ENCODE peak calls at places on chromosomes 12 and 14, in eight cellular contexts. B is H9, J is tibial artery, V is T-helper 17 cell, D is colonic mucosa, G is T-helper 22 cell, Z is Caco-2, E is Right ventricle myocardium superior. O is an unnamed sample.

GRCh38 chr14:85359505-85359904 is 170.4 kb upstream of the FLRT2 start:
- DNase-seq in B (no peak), J (no peak), V (no peak), D (no peak), G (no peak), Z (no peak), E (no peak), O (no peak)

GRCh38 chr14:75069021-75069810 is at the start of gene ZC2HC1C:
- DNase-seq in B (peak; percentile 97), J (peak; percentile 95), V (peak; percentile 21), D (peak; percentile 98), G (peak; percentile 12), Z (peak; percentile 97), E (peak; percentile 98), O (peak; percentile 75)

GRCh38 chr12:122558721-122559641 is 31.9 kb downstream of the KNTC1 start:
- DNase-seq in B (no peak), J (no peak), V (no peak), D (no peak), G (no peak), Z (no peak), E (no peak), O (no peak)

GRCh38 chr12:3353621-3354020 is 137.4 kb upstream of the PRMT8 start:
- DNase-seq in B (no peak), J (no peak), V (no peak), D (no peak), G (no peak), Z (no peak), E (no peak), O (no peak)

GRCh38 chr14:91415794-91416743 is 1.6 kb downstream of the CCDC88C start:
- DNase-seq in B (no peak), J (no peak), V (peak; percentile 37), D (peak; percentile 54), G (peak; percentile 69), Z (no peak), E (no peak), O (no peak)

GRCh38 chr12:124028560-124028935 is 55.5 kb downstream of the ZNF664 start:
- DNase-seq in B (peak; percentile 9), J (no peak), V (no peak), D (no peak), G (no peak), Z (no peak), E (no peak), O (no peak)

GRCh38 chr12:96258451-96258933 is 64.3 kb downstream of the ELK3 start:
- DNase-seq in B (no peak), J (peak; percentile 68), V (no peak), D (peak; percentile 37), G (no peak), Z (no peak), E (peak; percentile 75), O (peak; percentile 53)

GRCh38 chr14:73472182-73473114 is 14.1 kb upstream of the NUMB start:
- DNase-seq in B (no peak), J (no peak), V (no peak), D (no peak), G (no peak), Z (peak; percentile 61), E (no peak), O (peak; percentile 82)

GRCh38 chr14:98189077-98189476 is 1082.9 kb downstream of the BCL11B start:
- DNase-seq in B (no peak), J (no peak), V (no peak), D (no peak), G (no peak), Z (no peak), E (no peak), O (no peak)

GRCh38 chr12:4031703-4032291 is 158.6 kb upstream of the PARP11 start:
- DNase-seq in B (peak; percentile 53), J (peak; percentile 55), V (no peak), D (peak; percentile 29), G (no peak), Z (no peak), E (peak; percentile 51), O (peak; percentile 20)

GRCh38 chr12:52645120-52645761 is 6.8 kb downstream of the KRT2 start:
- DNase-seq in B (peak; percentile 15), J (no peak), V (no peak), D (peak; percentile 18), G (no peak), Z (no peak), E (no peak), O (no peak)

GRCh38 chr12:82510386-82510785 is 152.1 kb downstream of the METTL25 start:
- DNase-seq in B (no peak), J (no peak), V (no peak), D (no peak), G (no peak), Z (no peak), E (no peak), O (no peak)

GRCh38 chr12:88298014-88298682 is 156.0 kb downstream of the TMTC3 start:
- DNase-seq in B (no peak), J (no peak), V (no peak), D (no peak), G (no peak), Z (no peak), E (no peak), O (no peak)

GRCh38 chr12:31732926-31733548 is 4.2 kb upstream of the AMN1 start:
- DNase-seq in B (peak; percentile 91), J (no peak), V (no peak), D (no peak), G (no peak), Z (peak; percentile 66), E (no peak), O (peak; percentile 83)

O was measured in IMR-90.